ENCODE peak calls at places on chromosomes 2 and 18, in ten cellular contexts. F is lower lobe of right lung, N is Panc1, H is right atrium auricular region, L is fibroblast of lung, M is A549, C is endothelial cell of umbilical vein, O is breast epithelium, V is heart left ventricle, A is transverse colon. K is an unnamed sample.

GRCh38 chr2:127820080-127820668 is 9.2 kb upstream of the WDR33 start:
- DNase-seq in M (no peak), O (no peak), F (no peak), A (no peak), V (no peak), H (no peak), N (no peak), C (no peak), L (peak; percentile 21), K (peak; percentile 11)

GRCh38 chr2:96407041-96407918 is 71.7 kb downstream of the NCAPH start:
- DNase-seq in H (peak; percentile 76), V (peak; percentile 73), L (peak; percentile 74), A (peak; percentile 71), M (peak; percentile 80), F (peak; percentile 56), C (peak; percentile 63), O (peak; percentile 72), N (no peak), K (no peak)

GRCh38 chr2:43041167-43041566 is 185.2 kb downstream of the ZFP36L2 start:
- DNase-seq in L (peak; percentile 53), N (no peak), O (no peak), F (no peak), C (no peak), M (no peak), H (no peak), V (no peak), A (no peak), K (peak; percentile 71)

GRCh38 chr2:101450965-101451364 is 23.9 kb downstream of the RFX8 start:
- DNase-seq in L (no peak), A (no peak), C (no peak), N (no peak), F (no peak), V (no peak), O (no peak), M (no peak), H (no peak), K (no peak)

GRCh38 chr2:196131384-196131861 is 40.0 kb downstream of the STK17B start:
- DNase-seq in L (peak; percentile 25), V (no peak), O (no peak), N (peak; percentile 45), M (no peak), F (peak; percentile 55), A (peak; percentile 57), C (peak; percentile 18), H (no peak), K (no peak)

GRCh38 chr2:122697415-122697814 is 942.0 kb downstream of the TSN start:
- DNase-seq in M (no peak), C (no peak), F (no peak), N (no peak), L (no peak), H (no peak), A (no peak), O (no peak), V (no peak), K (no peak)

GRCh38 chr18:42486296-42486695 is 531.3 kb downstream of the PIK3C3 start:
- DNase-seq in M (no peak), L (peak; percentile 50), N (no peak), A (no peak), F (no peak), H (no peak), O (no peak), V (no peak), C (no peak), K (no peak)

GRCh38 chr2:221203138-221203537 is 369.0 kb downstream of the EPHA4 start:
- DNase-seq in O (no peak), M (no peak), H (no peak), F (no peak), L (no peak), C (no peak), A (peak; percentile 35), V (no peak), N (no peak), K (no peak)

GRCh38 chr2:175180701-175181103 is 808 bp downstream of the ATP5MC3 start:
- DNase-seq in A (peak; percentile 58), V (no peak), F (peak; percentile 51), C (peak; percentile 66), L (peak; percentile 58), O (no peak), H (no peak), N (no peak), M (peak; percentile 33), K (no peak)

GRCh38 chr2:143480586-143481230 is 351.5 kb downstream of the ARHGAP15 start:
- DNase-seq in H (no peak), A (no peak), M (no peak), N (no peak), C (no peak), L (peak; percentile 13), F (no peak), V (no peak), O (no peak), K (no peak)

GRCh38 chr18:13223341-13224148 is 5.0 kb downstream of the LDLRAD4 start:
- DNase-seq in M (no peak), A (peak; percentile 62), V (no peak), F (no peak), N (no peak), H (peak; percentile 62), L (no peak), C (no peak), O (peak; percentile 70), K (no peak)

GRCh38 chr2:31251851-31252250 is 17.9 kb downstream of the EHD3 start:
- DNase-seq in L (no peak), V (no peak), O (no peak), H (no peak), C (no peak), M (no peak), A (no peak), F (no peak), N (no peak), K (no peak)

GRCh38 chr2:102094917-102095316 is 47.6 kb upstream of the IL1R1 start:
- DNase-seq in L (peak; percentile 84), C (peak; percentile 72), F (no peak), M (no peak), N (peak; percentile 10), H (no peak), A (peak; percentile 70), V (no peak), O (no peak), K (peak; percentile 89)

GRCh38 chr2:175373001-175373727 is 191.7 kb upstream of the ATP5MC3 start:
- DNase-seq in C (peak; percentile 49), N (no peak), L (peak; percentile 67), M (no peak), H (no peak), F (no peak), V (no peak), O (no peak), A (no peak), K (no peak)

GRCh38 chr2:211086049-211086448 is 529.6 kb downstream of the CPS1 start:
- DNase-seq in N (no peak), F (no peak), O (no peak), L (no peak), V (no peak), H (no peak), M (no peak), A (no peak), C (no peak), K (no peak)

GRCh38 chr2:143083636-143084035 is 45.6 kb upstream of the ARHGAP15 start:
- DNase-seq in F (no peak), O (no peak), N (no peak), M (no peak), V (no peak), C (peak; percentile 75), L (peak; percentile 88), A (no peak), H (no peak), K (peak; percentile 73)

DNA sequence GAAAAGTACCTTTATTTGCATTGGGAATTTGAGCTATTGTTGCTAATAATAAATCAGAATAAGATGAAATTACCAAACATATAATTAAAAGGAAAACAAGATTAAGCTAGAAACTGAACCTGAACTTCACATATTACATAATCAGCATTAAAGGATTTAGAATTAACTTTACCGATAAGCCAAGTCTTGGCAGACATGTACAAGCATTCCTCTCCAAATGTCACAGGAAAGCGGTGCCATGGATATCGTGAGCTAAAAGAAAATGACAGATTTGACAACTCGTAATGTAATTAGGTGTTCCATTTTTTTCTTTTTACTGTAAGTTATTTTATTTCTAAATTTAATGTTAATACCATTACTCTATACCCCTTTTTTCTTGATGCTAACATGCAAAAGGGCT is 55.1 kb upstream of the CD302 start:
- DNase-seq in F (no peak), N (no peak), A (no peak), O (no peak), M (no peak), L (no peak), C (no peak), V (no peak), H (no peak), K (no peak)
- H3K27ac ChIP-seq in F (no peak overlapping the region), N (no peak overlapping the region), A (no peak overlapping the region), O (no peak overlapping the region), M (no peak overlapping the region), L (no peak overlapping the region), C (no peak overlapping the region), V (no peak overlapping the region), H (no peak overlapping the region), K (no peak overlapping the region)

GRCh38 chr2:223952280-223952968 is 4.8 kb upstream of the MRPL44 start:
- DNase-seq in N (no peak), C (no peak), L (no peak), O (no peak), F (no peak), V (no peak), M (no peak), A (no peak), H (no peak), K (no peak)
- H3K4me1 ChIP-seq in N (peaks cover 7% of the 10 kb centered on the region), C (peaks cover 5% of the 10 kb centered on the region), L (peaks cover 5% of the 10 kb centered on the region), O (no peaks in the 10 kb centered on the region), F (peaks cover 31% of the 10 kb centered on the region), V (peaks cover 3% of the 10 kb centered on the region), M (peaks cover 5% of the 10 kb centered on the region), A (peaks cover 5% of the 10 kb centered on the region), H (peaks cover 7% of the 10 kb centered on the region), K (peaks cover 11% of the 10 kb centered on the region)

DNA sequence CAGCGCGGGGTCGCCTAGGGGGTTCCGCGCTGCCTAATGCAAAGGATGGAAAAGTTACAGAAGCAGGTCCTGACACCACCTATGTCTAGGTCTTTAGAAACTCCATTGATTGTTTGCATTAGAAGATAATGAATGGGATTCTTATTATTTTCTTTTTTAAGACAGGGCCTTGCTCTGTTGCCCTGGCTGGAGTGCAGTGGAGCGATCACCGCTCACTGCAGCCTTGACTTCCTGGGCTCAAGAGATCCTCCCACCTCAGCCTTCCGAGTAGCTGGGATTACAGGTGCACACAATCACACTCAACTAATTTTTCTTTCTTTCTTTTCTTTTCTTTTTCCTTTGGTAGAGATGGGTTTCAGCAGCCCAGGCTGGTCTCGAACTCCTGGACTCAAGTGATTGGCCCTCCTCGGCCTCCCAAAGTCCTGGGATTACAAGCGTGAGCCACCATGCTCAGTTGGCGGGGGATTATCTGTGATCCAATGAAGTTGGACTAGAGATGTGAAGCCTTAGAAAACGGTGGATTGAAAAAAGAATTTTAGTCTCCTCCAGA is 761 bp upstream of the IDH1 start:
- DNase-seq in A (no peak), L (no peak), H (no peak), N (no peak), V (no peak), M (no peak), O (no peak), F (no peak), C (no peak), K (no peak)
- TF ChIP-seq CTCF in A (no peak), L (no peak), H (no peak), N (no peak), V (no peak), M (no peak), O (no peak), F (peak; percentile 26), C (no peak), K (peak; percentile 3)

DNA sequence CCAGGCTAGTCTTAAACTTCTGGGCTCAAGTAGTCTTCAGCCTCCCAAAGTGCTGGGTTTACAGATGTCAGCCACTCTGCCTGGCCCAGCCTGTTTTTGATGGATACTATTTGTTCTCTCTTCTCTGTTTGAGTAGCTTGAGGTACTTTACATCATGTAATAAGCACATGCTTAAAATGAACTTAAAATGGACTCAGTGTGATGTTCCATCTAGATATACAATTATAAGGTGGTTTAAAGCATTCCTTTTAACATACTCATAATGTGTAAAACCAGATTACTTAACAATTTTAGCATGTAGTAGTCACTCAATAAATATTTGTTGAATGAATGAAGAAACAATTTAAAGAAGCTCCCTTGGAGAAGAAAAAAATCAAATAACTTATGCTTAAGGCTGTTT is 9.6 kb downstream of the PTPRM start:
- DNase-seq in O (no peak), C (no peak), V (no peak), M (no peak), F (no peak), N (no peak), L (peak; percentile 80), H (no peak), A (no peak), K (peak; percentile 81)
- H3K27ac ChIP-seq in O (no peak overlapping the region), C (no peak overlapping the region), V (no peak overlapping the region), M (peak overlapping the region; percentile 79), F (no peak overlapping the region), N (no peak overlapping the region), L (peak overlapping the region; percentile 60), H (no peak overlapping the region), A (no peak overlapping the region), K (no peak overlapping the region)

K was measured in foreskin keratinocyte.